ENCODE peak calls at places on chromosome 17, in ten cellular contexts. M is islet precursor cell; H is gastrocnemius medialis; Z is CD4-positive, alpha-beta T cell; E is kidney; I is foreskin keratinocyte; W is NCI-H2081; T is KBM-7; U is T1000; S is NCI-H345. Q is an unnamed sample.

GRCh38 chr17:31561469-31562412 is 170.3 kb downstream of the RAB11FIP4 start:
- DNase-seq in M (peak; percentile 75), H (no peak), Z (no peak), E (peak; percentile 77), I (no peak), W (no peak), T (peak; percentile 54), U (peak; percentile 66), S (no peak), Q (no peak)

GRCh38 chr17:9829343-9829742 is 3.6 kb downstream of the GLP2R start:
- DNase-seq in M (no peak), H (no peak), Z (no peak), E (no peak), I (no peak), W (no peak), T (no peak), U (no peak), S (no peak), Q (no peak)

GRCh38 chr17:59751955-59752413 is 44.5 kb downstream of the VMP1 start:
- DNase-seq in M (no peak), H (no peak), Z (no peak), E (no peak), I (no peak), W (no peak), T (no peak), U (no peak), S (no peak), Q (no peak)

GRCh38 chr17:60231234-60231633 is 81.5 kb downstream of the CA4 start:
- DNase-seq in M (no peak), H (no peak), Z (no peak), E (no peak), I (no peak), W (peak; percentile 3), T (peak; percentile 40), U (no peak), S (peak; percentile 1), Q (no peak)

GRCh38 chr17:83198366-83199341 is 119.2 kb downstream of the METRNL start:
- DNase-seq in M (no peak), H (no peak), Z (no peak), E (peak; percentile 70), I (no peak), W (no peak), T (no peak), U (no peak), S (no peak), Q (peak; percentile 56)

GRCh38 chr17:46764709-46765401 is 53.6 kb downstream of the WNT3 start:
- DNase-seq in M (peak; percentile 84), H (no peak), Z (no peak), E (peak; percentile 81), I (peak; percentile 63), W (no peak), T (no peak), U (peak; percentile 88), S (no peak), Q (peak; percentile 80)

GRCh38 chr17:40295471-40296457 is 8.1 kb downstream of the CDC6 start:
- DNase-seq in M (no peak), H (no peak), Z (no peak), E (no peak), I (no peak), W (no peak), T (no peak), U (no peak), S (no peak), Q (no peak)

GRCh38 chr17:17922198-17922901 is 49.9 kb downstream of the TOM1L2 start:
- DNase-seq in M (peak; percentile 81), H (no peak), Z (no peak), E (no peak), I (no peak), W (no peak), T (no peak), U (no peak), S (no peak), Q (no peak)

GRCh38 chr17:72749119-72749572 is 343.3 kb downstream of the SLC39A11 start:
- DNase-seq in M (no peak), H (no peak), Z (no peak), E (no peak), I (no peak), W (no peak), T (no peak), U (no peak), S (no peak), Q (no peak)

GRCh38 chr17:7435676-7436555 is 681 bp downstream of the TMEM102 start:
- DNase-seq in M (peak; percentile 90), H (peak; percentile 41), Z (peak; percentile 48), E (no peak), I (peak; percentile 35), W (no peak), T (peak; percentile 87), U (no peak), S (peak; percentile 35), Q (no peak)

GRCh38 chr17:81601525-81602120 is 35.3 kb downstream of the NPLOC4 start:
- DNase-seq in M (peak; percentile 78), H (no peak), Z (peak; percentile 10), E (no peak), I (peak; percentile 41), W (peak; percentile 55), T (peak; percentile 79), U (no peak), S (peak; percentile 58), Q (no peak)

GRCh38 chr17:65297384-65297783 is 160.2 kb downstream of the RGS9 start:
- DNase-seq in M (no peak), H (no peak), Z (no peak), E (no peak), I (peak; percentile 17), W (no peak), T (no peak), U (no peak), S (no peak), Q (no peak)

GRCh38 chr17:62587554-62587953 is 39.9 kb upstream of the MRC2 start:
- DNase-seq in M (no peak), H (peak; percentile 67), Z (no peak), E (no peak), I (no peak), W (no peak), T (no peak), U (no peak), S (no peak), Q (no peak)

Q was measured in heart left ventricle.